ENCODE peak calls at places on chromosomes 5 and 9, in ten cellular contexts. V is CD8-positive, alpha-beta T cell; E is stomach; J is cardiac muscle cell; T is hepatocyte; X is uterus; I is spleen; Y is sigmoid colon; L is upper lobe of right lung; R is SK-N-SH. B is an unnamed sample. For H3K4me1, the result is how much of the 10 kb centered on the place peaks cover.

GRCh38 chr9:113602126-113603119 is 138.9 kb downstream of the RGS3 start:
- DNase-seq in V (no peak), E (peak), J (no peak), T (peak), X (peak), I (peak), Y (peak), L (peak), R (peak), B (peak)

GRCh38 chr5:8952147-8952546 is 593.7 kb downstream of the SEMA5A start:
- DNase-seq in V (no peak), E (no peak), J (no peak), T (no peak), X (no peak), I (no peak), Y (no peak), L (no peak), R (no peak), B (no peak)

GRCh38 chr9:124342946-124343485 is 72.2 kb downstream of the PSMB7 start:
- DNase-seq in V (no peak), E (no peak), J (no peak), T (peak), X (peak), I (peak), Y (peak), L (no peak), R (no peak), B (peak)

GRCh38 chr5:164335837-164336236 is 830.4 kb downstream of the MAT2B start:
- DNase-seq in V (no peak), E (no peak), J (no peak), T (no peak), X (no peak), I (no peak), Y (no peak), L (no peak), R (no peak), B (no peak)

GRCh38 chr5:9587135-9587534 is 41.3 kb upstream of the SEMA5A start:
- DNase-seq in V (no peak), E (no peak), J (no peak), T (no peak), X (no peak), I (no peak), Y (no peak), L (no peak), R (no peak), B (no peak)

GRCh38 chr9:120386390-120387131 is 193.4 kb downstream of the CDK5RAP2 start:
- DNase-seq in V (no peak), E (peak), J (no peak), T (peak), X (no peak), I (no peak), Y (peak), L (no peak), R (peak), B (no peak)

GRCh38 chr5:72681781-72682180 is 134.7 kb upstream of the TNPO1 start:
- DNase-seq in V (no peak), E (no peak), J (no peak), T (no peak), X (no peak), I (no peak), Y (no peak), L (no peak), R (no peak), B (no peak)

GRCh38 chr9:101736723-101737122 is 1.7 kb downstream of the GRIN3A start:
- DNase-seq in V (no peak), E (no peak), J (peak), T (peak), X (no peak), I (no peak), Y (no peak), L (no peak), R (no peak), B (no peak)

GRCh38 chr9:8822667-8823025 is 1023.1 kb upstream of the DMAC1 start:
- DNase-seq in V (no peak), E (no peak), J (no peak), T (peak), X (no peak), I (no peak), Y (no peak), L (no peak), R (no peak), B (no peak)

GRCh38 chr9:131619680-131620079 is 74.4 kb downstream of the PRRT1B start:
- DNase-seq in V (no peak), E (no peak), J (no peak), T (no peak), X (no peak), I (no peak), Y (no peak), L (no peak), R (no peak), B (no peak)

GRCh38 chr5:155316310-155316709 is 302.8 kb downstream of the KIF4B start:
- DNase-seq in V (no peak), E (no peak), J (no peak), T (no peak), X (no peak), I (no peak), Y (no peak), L (no peak), R (no peak), B (no peak)

GRCh38 chr5:83097582-83098265 is 20.4 kb downstream of the XRCC4 start:
- DNase-seq in V (no peak), E (no peak), J (peak), T (peak), X (no peak), I (no peak), Y (no peak), L (no peak), R (no peak), B (no peak)

GRCh38 chr5:135944967-135945560 is 9.7 kb downstream of the LECT2 start:
- DNase-seq in V (no peak), E (no peak), J (peak), T (peak), X (peak), I (no peak), Y (peak), L (no peak), R (peak), B (peak)

GRCh38 chr9:134850611-134851010 is 30.0 kb upstream of the FCN2 start:
- DNase-seq in V (no peak), E (no peak), J (no peak), T (no peak), X (no peak), I (peak), Y (no peak), L (no peak), R (no peak), B (no peak)

GRCh38 chr5:168836603-168837245 is 257.6 kb upstream of the PANK3 start:
- DNase-seq in V (no peak), E (no peak), J (no peak), T (no peak), X (no peak), I (no peak), Y (no peak), L (no peak), R (no peak), B (no peak)

GRCh38 chr9:38228331-38229122 is 159.5 kb upstream of the SHB start:
- DNase-seq in V (no peak), E (no peak), J (no peak), T (peak), X (no peak), I (no peak), Y (no peak), L (no peak), R (peak), B (no peak)

GRCh38 chr5:68433921-68434879 is 218.6 kb downstream of the PIK3R1 start:
- DNase-seq in V (peak), E (peak), J (no peak), T (peak), X (peak), I (peak), Y (peak), L (peak), R (no peak), B (peak)

GRCh38 chr9:69432623-69433022 is 107.6 kb downstream of the ENTREP1 start:
- DNase-seq in V (no peak), E (no peak), J (no peak), T (no peak), X (no peak), I (no peak), Y (no peak), L (peak), R (no peak), B (no peak)

GRCh38 chr9:89095755-89096154 is 82.9 kb downstream of the SHC3 start:
- DNase-seq in V (no peak), E (no peak), J (no peak), T (no peak), X (no peak), I (no peak), Y (no peak), L (no peak), R (no peak), B (no peak)

GRCh38 chr9:80157561-80157983 is 585.8 kb downstream of the TLE4 start:
- DNase-seq in V (no peak), E (no peak), J (no peak), T (no peak), X (no peak), I (no peak), Y (no peak), L (no peak), R (no peak), B (no peak)

GRCh38 chr5:171317225-171317624 is 8.2 kb downstream of the TLX3 start:
- DNase-seq in V (no peak), E (no peak), J (no peak), T (no peak), X (no peak), I (no peak), Y (no peak), L (no peak), R (no peak), B (no peak)

GRCh38 chr9:3507395-3508077 is 18.3 kb downstream of the RFX3 start:
- DNase-seq in V (no peak), E (no peak), J (no peak), T (no peak), X (no peak), I (no peak), Y (no peak), L (no peak), R (no peak), B (no peak)

DNA sequence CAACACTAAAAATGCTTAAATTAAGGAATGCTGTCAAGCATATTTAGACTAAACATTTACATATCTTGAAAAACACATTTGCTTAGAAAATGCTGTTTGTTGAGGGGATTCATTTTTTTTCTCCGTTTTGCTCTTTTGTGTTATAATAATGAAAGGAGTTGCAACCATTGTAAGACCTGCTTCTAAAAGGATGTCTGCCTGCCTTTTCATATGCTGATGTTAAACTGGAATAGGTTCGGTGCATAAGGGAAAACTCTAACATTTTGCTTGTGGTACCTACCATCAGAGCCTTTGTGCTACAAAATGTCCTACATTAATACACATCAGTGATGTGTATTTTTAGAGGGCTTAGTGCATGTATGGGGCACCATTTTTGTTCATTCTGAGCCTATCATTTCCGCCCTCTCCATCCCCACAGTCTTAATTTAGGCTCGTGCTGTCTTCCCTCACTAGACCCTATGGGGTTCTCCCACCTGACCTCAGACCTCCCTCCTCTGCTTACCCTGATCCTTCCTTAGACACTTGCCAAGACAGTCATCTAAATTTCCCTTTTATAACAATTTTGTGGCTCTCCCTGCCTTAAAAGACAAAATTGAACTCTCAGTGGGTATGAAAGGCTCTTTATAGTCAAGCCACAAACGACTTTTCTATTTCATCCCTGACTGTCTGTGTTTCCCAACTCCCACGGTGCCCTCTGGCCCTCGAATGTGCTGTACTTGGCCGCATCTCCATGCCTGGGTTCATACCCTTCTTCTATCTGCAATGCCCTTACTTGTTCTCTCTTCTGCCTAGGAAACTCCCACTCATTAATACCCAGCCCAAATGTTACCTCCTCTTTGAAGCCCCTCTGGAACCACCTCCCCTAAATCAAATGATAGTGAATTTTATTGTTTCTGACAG is 61.2 kb downstream of the CMYA5 start:
- DNase-seq in V (no peak), E (no peak), J (no peak), T (no peak), X (no peak), I (no peak), Y (no peak), L (no peak), R (no peak), B (no peak)
- H3K4me1 ChIP-seq in V (under half), E (under half), J (under half), T (under half), X (under half), I (under half), Y (under half), L (under half), R (under half), B (under half)

DNA sequence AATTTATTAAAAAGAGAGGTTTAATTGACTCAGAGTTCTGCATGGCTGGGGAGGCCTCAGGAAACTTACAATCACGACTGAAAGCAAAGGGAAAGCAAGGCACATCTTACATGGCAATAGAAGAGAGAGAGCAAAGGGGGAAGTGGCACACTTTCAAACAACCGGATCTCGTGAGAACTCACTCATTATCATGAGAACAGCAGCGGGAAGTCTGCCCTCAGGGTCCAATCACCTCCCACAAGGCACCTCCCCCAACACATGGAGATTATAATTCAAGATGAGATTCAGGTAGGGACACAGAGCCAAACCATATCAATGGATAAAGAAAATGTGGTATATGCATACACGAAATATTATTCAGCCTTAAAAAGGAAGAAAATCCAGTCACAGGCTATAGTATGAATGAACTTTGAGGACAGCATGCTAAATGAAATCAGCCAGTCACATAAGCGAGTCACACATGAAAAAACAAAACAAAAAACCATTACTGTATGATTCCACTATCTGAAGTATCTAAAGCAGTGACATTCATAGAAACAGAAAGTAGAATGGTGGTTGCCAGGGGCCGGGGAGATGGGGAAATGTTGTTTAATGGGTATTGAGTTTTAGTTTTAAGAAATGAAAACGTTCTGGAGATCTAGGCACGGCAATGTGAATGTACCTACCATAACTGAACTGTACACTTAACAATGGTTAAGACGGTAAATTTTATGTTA is 83.4 kb upstream of the PCA3 start:
- DNase-seq in V (no peak), E (no peak), J (no peak), T (no peak), X (no peak), I (no peak), Y (no peak), L (no peak), R (no peak), B (no peak)
- TF ChIP-seq CTCF in V (no peak), E (no peak), J (no peak), T (no peak), X (no peak), I (no peak), Y (no peak), L (no peak), R (no peak), B (no peak)

GRCh38 chr9:106866243-106866642 is 3.3 kb downstream of the ZNF462 start:
- DNase-seq in V (no peak), E (no peak), J (no peak), T (no peak), X (no peak), I (no peak), Y (no peak), L (no peak), R (no peak), B (no peak)
- H3K4me1 ChIP-seq in V (under half), E (half or more), J (under half), T (under half), X (under half), I (under half), Y (under half), L (under half), R (under half), B (under half)

GRCh38 chr5:142384014-142384413 is 59.2 kb upstream of the SPRY4 start:
- DNase-seq in V (no peak), E (no peak), J (no peak), T (no peak), X (no peak), I (no peak), Y (no peak), L (no peak), R (no peak), B (no peak)

GRCh38 chr5:142386151-142387021 is 61.6 kb upstream of the SPRY4 start:
- DNase-seq in V (no peak), E (no peak), J (no peak), T (peak), X (no peak), I (no peak), Y (no peak), L (peak), R (no peak), B (no peak)

GRCh38 chr5:142388696-142389095 is 63.9 kb upstream of the SPRY4 start:
- DNase-seq in V (no peak), E (no peak), J (no peak), T (no peak), X (no peak), I (no peak), Y (no peak), L (no peak), R (no peak), B (no peak)

GRCh38 chr5:142387022-142387682 is 62.3 kb upstream of the SPRY4 start:
- DNase-seq in V (no peak), E (no peak), J (no peak), T (no peak), X (no peak), I (no peak), Y (no peak), L (peak), R (no peak), B (no peak)

GRCh38 chr5:142385194-142385593 is 60.4 kb upstream of the SPRY4 start:
- DNase-seq in V (no peak), E (no peak), J (no peak), T (no peak), X (no peak), I (no peak), Y (no peak), L (no peak), R (no peak), B (no peak)
- TF ChIP-seq CTCF in V (no peak), E (no peak), J (no peak), T (no peak), X (no peak), I (no peak), Y (no peak), L (no peak), R (no peak), B (no peak)

GRCh38 chr9:127546125-127546832 is 65.8 kb upstream of the STXBP1 start:
- DNase-seq in V (no peak), E (no peak), J (no peak), T (no peak), X (no peak), I (no peak), Y (no peak), L (no peak), R (no peak), B (no peak)
- H3K4me1 ChIP-seq in V (under half), E (half or more), J (under half), T (under half), X (under half), I (under half), Y (half or more), L (half or more), R (under half), B (half or more)

DNA sequence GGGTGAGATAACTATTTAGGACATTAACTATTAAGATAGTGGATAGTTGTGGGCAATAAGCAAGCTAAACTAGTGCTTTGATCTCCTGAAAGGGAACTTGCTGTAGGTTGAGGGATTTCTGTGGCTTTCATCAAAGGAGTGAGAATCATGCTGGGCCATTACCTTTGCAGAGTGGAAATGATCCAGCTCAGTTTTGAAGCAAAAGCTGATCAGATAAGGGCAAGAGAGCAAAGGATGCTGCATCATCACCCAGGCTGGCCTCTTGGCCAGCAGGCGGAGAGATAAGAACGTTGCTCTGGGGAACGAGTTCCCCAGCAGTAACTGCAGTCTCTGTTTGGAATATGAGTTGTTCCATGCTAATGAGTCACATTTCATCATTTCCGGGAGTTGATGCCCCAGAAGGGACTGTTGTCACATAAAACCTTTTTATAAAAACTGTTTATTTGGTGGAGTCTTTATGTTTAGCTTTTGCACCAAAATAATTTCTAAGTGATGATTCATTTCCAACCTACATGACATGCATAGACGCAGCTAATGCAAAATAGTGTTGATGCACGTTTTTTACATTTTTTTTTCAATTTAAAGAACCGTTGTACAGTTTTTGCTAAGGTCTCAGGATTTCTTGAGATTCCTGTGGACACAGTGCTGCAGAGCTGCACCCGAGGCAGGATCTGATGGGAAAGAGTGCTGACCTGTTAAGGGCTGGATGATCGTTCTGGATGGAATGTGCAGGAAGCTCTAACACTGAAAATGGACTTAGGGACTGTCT is 99.3 kb downstream of the ACTBL2 start:
- DNase-seq in V (no peak), E (no peak), J (no peak), T (peak), X (no peak), I (no peak), Y (no peak), L (no peak), R (peak), B (no peak)
- TF ChIP-seq CTCF in V (no peak), E (no peak), J (peak), T (peak), X (no peak), I (no peak), Y (no peak), L (peak), R (peak), B (no peak)

DNA sequence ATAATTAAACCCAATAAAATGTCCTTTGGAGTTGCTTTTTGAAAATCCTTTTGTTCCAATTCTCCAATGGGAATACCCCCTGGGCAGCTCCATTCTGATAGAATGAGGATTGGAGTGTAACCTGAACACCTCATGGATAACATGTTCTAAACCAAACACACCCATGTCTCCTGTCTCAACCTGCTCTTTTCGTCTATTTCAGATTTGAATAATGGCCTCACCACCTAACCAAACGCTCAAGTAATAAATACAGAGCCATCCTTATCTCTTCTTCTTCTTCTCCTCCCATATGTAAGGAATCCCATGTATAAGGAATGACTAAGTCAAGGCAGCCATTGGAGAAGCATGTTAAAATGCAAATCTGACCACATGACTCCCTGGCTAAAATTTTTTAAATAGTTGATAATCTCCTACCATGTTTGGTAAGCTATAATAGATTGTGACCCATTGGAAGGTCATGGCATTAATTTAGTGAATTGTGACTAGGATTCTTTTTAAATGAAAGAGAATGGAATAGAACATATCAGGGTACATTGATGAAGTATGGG is 26.0 kb downstream of the ELL2 start:
- DNase-seq in V (no peak), E (no peak), J (no peak), T (no peak), X (no peak), I (no peak), Y (no peak), L (no peak), R (no peak), B (no peak)
- H3K4me1 ChIP-seq in V (under half), E (half or more), J (under half), T (under half), X (under half), I (under half), Y (under half), L (under half), R (under half), B (under half)

GRCh38 chr5:178334856-178335255 is 102.3 kb upstream of the PHYKPL start:
- DNase-seq in V (no peak), E (no peak), J (no peak), T (no peak), X (no peak), I (peak), Y (peak), L (peak), R (no peak), B (no peak)
- TF ChIP-seq CTCF in V (no peak), E (no peak), J (no peak), T (no peak), X (no peak), I (no peak), Y (no peak), L (no peak), R (no peak), B (no peak)

GRCh38 chr5:65969539-65970393 is 43.4 kb downstream of the ERBIN start:
- DNase-seq in V (no peak), E (no peak), J (no peak), T (no peak), X (no peak), I (no peak), Y (no peak), L (no peak), R (no peak), B (no peak)
- H3K4me1 ChIP-seq in V (under half), E (half or more), J (under half), T (under half), X (under half), I (half or more), Y (under half), L (under half), R (under half), B (under half)